ENCODE peak calls at places on chromosomes 13 and 19, in eight cellular contexts. One of them, this sample, is unnamed.
A peak's percentile ranks its signal among the peaks of the same experiment; 100 is the strongest.

GRCh38 chr19:46828484-46828883 is 22.2 kb downstream of the AP2S1 start:
- DNase-seq in keratinocyte: no peak
- DNase-seq in MCF 10A: no peak
- DNase-seq in astrocyte of the cerebellum: no peak
- DNase-seq in GM23338: no peak
- DNase-seq in astrocyte of the spinal cord: peak; percentile 22
- DNase-seq in A549: no peak
- DNase-seq in breast epithelium: no peak
- DNase-seq in this sample: peak; percentile 67

GRCh38 chr19:33501957-33502356 is 19.6 kb downstream of the PEPD start:
- DNase-seq in breast epithelium: no peak
- DNase-seq in A549: no peak
- DNase-seq in MCF 10A: no peak
- DNase-seq in astrocyte of the spinal cord: no peak
- DNase-seq in GM23338: no peak
- DNase-seq in keratinocyte: no peak
- DNase-seq in astrocyte of the cerebellum: no peak
- DNase-seq in this sample: no peak

GRCh38 chr13:85148009-85148408 is 651.2 kb downstream of the SLITRK6 start:
- DNase-seq in astrocyte of the spinal cord: peak; percentile 11
- DNase-seq in A549: no peak
- DNase-seq in MCF 10A: peak; percentile 5
- DNase-seq in breast epithelium: no peak
- DNase-seq in astrocyte of the cerebellum: peak; percentile 24
- DNase-seq in keratinocyte: no peak
- DNase-seq in GM23338: peak; percentile 24
- DNase-seq in this sample: no peak

GRCh38 chr13:49935171-49936084 is 712 bp downstream of the SPRYD7 start:
- DNase-seq in astrocyte of the spinal cord: peak; percentile 63
- DNase-seq in astrocyte of the cerebellum: no peak
- DNase-seq in keratinocyte: peak; percentile 21
- DNase-seq in A549: peak; percentile 30
- DNase-seq in GM23338: peak; percentile 68
- DNase-seq in breast epithelium: no peak
- DNase-seq in MCF 10A: peak; percentile 77
- DNase-seq in this sample: peak; percentile 76

GRCh38 chr13:40974460-40975407 is 44.4 kb downstream of the ELF1 start:
- DNase-seq in GM23338: peak; percentile 78
- DNase-seq in MCF 10A: peak; percentile 61
- DNase-seq in astrocyte of the cerebellum: no peak
- DNase-seq in keratinocyte: no peak
- DNase-seq in breast epithelium: no peak
- DNase-seq in astrocyte of the spinal cord: peak; percentile 30
- DNase-seq in A549: peak; percentile 25
- DNase-seq in this sample: peak; percentile 44

GRCh38 chr13:111049791-111050538 is 65.1 kb upstream of the ARHGEF7 start:
- DNase-seq in astrocyte of the spinal cord: peak; percentile 29
- DNase-seq in A549: no peak
- DNase-seq in keratinocyte: no peak
- DNase-seq in astrocyte of the cerebellum: no peak
- DNase-seq in MCF 10A: peak; percentile 34
- DNase-seq in breast epithelium: no peak
- DNase-seq in GM23338: peak; percentile 66
- DNase-seq in this sample: no peak

GRCh38 chr19:41327076-41327475 is 17.1 kb downstream of the CCDC97 start:
- DNase-seq in keratinocyte: no peak
- DNase-seq in MCF 10A: no peak
- DNase-seq in astrocyte of the cerebellum: no peak
- DNase-seq in A549: no peak
- DNase-seq in astrocyte of the spinal cord: no peak
- DNase-seq in GM23338: no peak
- DNase-seq in breast epithelium: no peak
- DNase-seq in this sample: no peak

GRCh38 chr19:34577531-34578101 is 96.1 kb downstream of the WTIP start:
- DNase-seq in GM23338: peak; percentile 64
- DNase-seq in astrocyte of the spinal cord: no peak
- DNase-seq in MCF 10A: no peak
- DNase-seq in A549: no peak
- DNase-seq in breast epithelium: no peak
- DNase-seq in astrocyte of the cerebellum: no peak
- DNase-seq in keratinocyte: no peak
- DNase-seq in this sample: no peak

GRCh38 chr13:34750078-34750703 is 191.9 kb upstream of the NBEA start:
- DNase-seq in breast epithelium: no peak
- DNase-seq in MCF 10A: no peak
- DNase-seq in A549: no peak
- DNase-seq in GM23338: peak; percentile 68
- DNase-seq in astrocyte of the spinal cord: no peak
- DNase-seq in keratinocyte: no peak
- DNase-seq in astrocyte of the cerebellum: no peak
- DNase-seq in this sample: no peak

GRCh38 chr13:102220681-102221228 is 181.1 kb downstream of the FGF14 start:
- DNase-seq in breast epithelium: no peak
- DNase-seq in astrocyte of the spinal cord: no peak
- DNase-seq in keratinocyte: no peak
- DNase-seq in A549: no peak
- DNase-seq in MCF 10A: no peak
- DNase-seq in astrocyte of the cerebellum: no peak
- DNase-seq in GM23338: no peak
- DNase-seq in this sample: no peak

GRCh38 chr13:89550842-89551422 is 1796.6 kb upstream of the MIR17HG start:
- DNase-seq in breast epithelium: no peak
- DNase-seq in GM23338: no peak
- DNase-seq in MCF 10A: no peak
- DNase-seq in keratinocyte: peak; percentile 61
- DNase-seq in astrocyte of the cerebellum: peak; percentile 44
- DNase-seq in A549: no peak
- DNase-seq in astrocyte of the spinal cord: peak; percentile 57
- DNase-seq in this sample: no peak

GRCh38 chr13:80131204-80131603 is 209.7 kb downstream of the SPRY2 start:
- DNase-seq in A549: peak; percentile 49
- DNase-seq in keratinocyte: no peak
- DNase-seq in MCF 10A: peak; percentile 71
- DNase-seq in breast epithelium: peak; percentile 33
- DNase-seq in astrocyte of the spinal cord: peak; percentile 68
- DNase-seq in astrocyte of the cerebellum: no peak
- DNase-seq in GM23338: peak; percentile 60
- DNase-seq in this sample: peak; percentile 20

GRCh38 chr13:50228527-50228926 is 213.3 kb downstream of the KCNRG start:
- DNase-seq in GM23338: no peak
- DNase-seq in astrocyte of the spinal cord: no peak
- DNase-seq in astrocyte of the cerebellum: no peak
- DNase-seq in keratinocyte: no peak
- DNase-seq in MCF 10A: no peak
- DNase-seq in A549: no peak
- DNase-seq in breast epithelium: no peak
- DNase-seq in this sample: no peak

DNA sequence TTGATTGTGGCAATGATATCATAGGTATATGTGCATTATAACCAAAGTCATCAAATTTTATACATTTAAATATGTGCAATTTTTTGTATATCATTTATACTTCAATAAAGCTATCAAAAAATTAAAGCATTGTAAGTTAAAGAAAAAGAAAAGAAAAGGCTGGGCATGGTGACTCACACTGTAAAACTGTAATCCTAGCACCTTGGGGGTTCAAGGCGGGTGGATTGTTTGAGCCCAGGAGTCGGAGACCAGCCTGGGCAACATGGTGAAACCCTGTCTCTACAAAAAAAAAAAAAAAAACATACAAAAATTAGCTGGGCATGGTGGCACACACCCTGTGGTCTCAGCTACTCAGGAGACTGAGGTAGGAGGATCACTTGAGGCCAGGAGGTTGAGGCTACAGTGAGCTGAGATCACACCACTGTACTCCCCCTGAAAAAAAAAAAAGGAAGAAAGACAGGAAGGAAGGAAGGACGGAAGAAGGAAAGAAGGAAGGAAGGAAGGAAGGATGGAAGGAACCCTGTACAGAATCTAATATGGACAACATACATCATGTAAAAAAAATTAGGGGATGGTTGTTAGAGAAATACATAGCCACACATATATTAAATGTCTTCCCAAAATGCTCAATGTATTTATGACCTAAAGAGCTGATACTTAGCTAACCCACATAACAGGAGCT is 21.7 kb upstream of the SLC25A30 start:
- DNase-seq in GM23338: no peak
- DNase-seq in astrocyte of the spinal cord: no peak
- DNase-seq in astrocyte of the cerebellum: no peak
- DNase-seq in MCF 10A: peak; percentile 25
- DNase-seq in keratinocyte: no peak
- DNase-seq in breast epithelium: no peak
- DNase-seq in A549: no peak
- DNase-seq in this sample: no peak
- TF ChIP-seq CTCF in GM23338: no peak
- TF ChIP-seq CTCF in astrocyte of the spinal cord: no peak
- TF ChIP-seq CTCF in astrocyte of the cerebellum: no peak
- TF ChIP-seq CTCF in MCF 10A: no peak
- TF ChIP-seq CTCF in keratinocyte: no peak
- TF ChIP-seq CTCF in breast epithelium: no peak
- TF ChIP-seq CTCF in A549: no peak
- TF ChIP-seq CTCF in this sample: no peak

GRCh38 chr13:70842062-70842644 is 733.9 kb upstream of the KLHL1 start:
- DNase-seq in keratinocyte: no peak
- DNase-seq in astrocyte of the cerebellum: no peak
- DNase-seq in MCF 10A: peak; percentile 7
- DNase-seq in astrocyte of the spinal cord: no peak
- DNase-seq in GM23338: no peak
- DNase-seq in A549: no peak
- DNase-seq in breast epithelium: no peak
- DNase-seq in this sample: no peak
- TF ChIP-seq CTCF in keratinocyte: no peak
- TF ChIP-seq CTCF in astrocyte of the cerebellum: no peak
- TF ChIP-seq CTCF in MCF 10A: no peak
- TF ChIP-seq CTCF in astrocyte of the spinal cord: no peak
- TF ChIP-seq CTCF in GM23338: peak; percentile 50
- TF ChIP-seq CTCF in A549: no peak
- TF ChIP-seq CTCF in breast epithelium: no peak
- TF ChIP-seq CTCF in this sample: no peak

GRCh38 chr19:27744926-27745844 is 1467.8 kb downstream of the UQCRFS1 start:
- DNase-seq in A549: no peak
- DNase-seq in breast epithelium: no peak
- DNase-seq in astrocyte of the spinal cord: peak; percentile 4
- DNase-seq in MCF 10A: no peak
- DNase-seq in keratinocyte: no peak
- DNase-seq in GM23338: no peak
- DNase-seq in astrocyte of the cerebellum: no peak
- DNase-seq in this sample: peak; percentile 24

GRCh38 chr19:27750697-27751391 is 1462.1 kb downstream of the UQCRFS1 start:
- DNase-seq in astrocyte of the cerebellum: no peak
- DNase-seq in breast epithelium: no peak
- DNase-seq in A549: no peak
- DNase-seq in MCF 10A: no peak
- DNase-seq in keratinocyte: no peak
- DNase-seq in astrocyte of the spinal cord: no peak
- DNase-seq in GM23338: no peak
- DNase-seq in this sample: no peak

GRCh38 chr19:27745978-27746542 is 1466.9 kb downstream of the UQCRFS1 start:
- DNase-seq in MCF 10A: no peak
- DNase-seq in breast epithelium: peak; percentile 7
- DNase-seq in keratinocyte: no peak
- DNase-seq in GM23338: no peak
- DNase-seq in astrocyte of the cerebellum: no peak
- DNase-seq in A549: no peak
- DNase-seq in astrocyte of the spinal cord: no peak
- DNase-seq in this sample: no peak

GRCh38 chr19:27748551-27749152 is 1464.3 kb downstream of the UQCRFS1 start:
- DNase-seq in MCF 10A: no peak
- DNase-seq in astrocyte of the cerebellum: no peak
- DNase-seq in breast epithelium: no peak
- DNase-seq in astrocyte of the spinal cord: no peak
- DNase-seq in keratinocyte: no peak
- DNase-seq in A549: no peak
- DNase-seq in GM23338: no peak
- DNase-seq in this sample: no peak

DNA sequence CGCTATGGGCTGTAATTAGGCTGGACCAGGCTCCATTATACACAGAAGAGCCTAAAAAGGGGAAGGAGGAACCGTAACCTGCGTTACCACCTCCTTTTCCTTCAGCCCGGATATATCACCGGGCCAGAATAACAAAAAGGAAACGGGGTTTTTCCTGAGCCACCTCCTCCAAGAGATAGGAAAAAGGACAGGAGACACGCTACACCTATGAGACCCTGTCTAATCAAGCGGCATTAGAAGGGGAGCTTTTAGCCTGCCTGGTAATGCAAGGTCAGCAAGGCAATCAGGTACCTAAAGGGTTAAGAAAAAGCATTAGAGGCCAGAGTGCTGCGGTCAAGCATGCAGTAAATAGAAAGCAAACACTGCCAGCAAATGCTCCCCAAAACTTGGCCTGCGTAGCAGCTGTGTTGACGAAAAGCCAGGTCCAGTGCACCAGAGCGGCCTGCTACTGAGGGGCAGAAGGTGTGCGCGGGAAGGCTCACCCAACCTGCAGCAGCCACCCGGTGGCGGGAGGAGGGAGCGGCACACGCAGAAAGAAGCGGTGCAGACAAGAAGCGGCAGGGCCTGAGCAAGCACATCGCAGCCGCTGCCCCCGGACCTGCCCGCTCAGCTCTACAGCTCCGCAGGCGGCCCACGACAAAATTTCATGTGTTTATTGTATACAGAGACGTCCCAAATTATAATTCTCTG is 1466.1 kb downstream of the UQCRFS1 start:
- DNase-seq in keratinocyte: no peak
- DNase-seq in breast epithelium: peak; percentile 18
- DNase-seq in astrocyte of the cerebellum: no peak
- DNase-seq in MCF 10A: no peak
- DNase-seq in GM23338: peak; percentile 77
- DNase-seq in A549: peak; percentile 19
- DNase-seq in astrocyte of the spinal cord: no peak
- DNase-seq in this sample: no peak
- TF ChIP-seq CTCF in keratinocyte: peak; percentile 45
- TF ChIP-seq CTCF in breast epithelium: no peak
- TF ChIP-seq CTCF in astrocyte of the cerebellum: peak; percentile 26
- TF ChIP-seq CTCF in MCF 10A: no peak
- TF ChIP-seq CTCF in GM23338: peak; percentile 24
- TF ChIP-seq CTCF in A549: no peak
- TF ChIP-seq CTCF in astrocyte of the spinal cord: no peak
- TF ChIP-seq CTCF in this sample: peak; percentile 26

GRCh38 chr13:97125051-97125809 is 96.9 kb upstream of the MBNL2 start:
- DNase-seq in astrocyte of the spinal cord: peak; percentile 82
- DNase-seq in astrocyte of the cerebellum: peak; percentile 65
- DNase-seq in GM23338: peak; percentile 44
- DNase-seq in MCF 10A: peak; percentile 89
- DNase-seq in keratinocyte: peak; percentile 81
- DNase-seq in A549: no peak
- DNase-seq in breast epithelium: no peak
- DNase-seq in this sample: peak; percentile 60
- TF ChIP-seq CTCF in astrocyte of the spinal cord: peak; percentile 6
- TF ChIP-seq CTCF in astrocyte of the cerebellum: peak; percentile 5
- TF ChIP-seq CTCF in GM23338: peak; percentile 34
- TF ChIP-seq CTCF in MCF 10A: no peak
- TF ChIP-seq CTCF in keratinocyte: no peak
- TF ChIP-seq CTCF in A549: no peak
- TF ChIP-seq CTCF in breast epithelium: no peak
- TF ChIP-seq CTCF in this sample: peak; percentile 58